ENCODE peak calls at places on chromosomes 4 and X, in seven cellular contexts. F is PC-9, R is mesendoderm, W is H1, I is tibial nerve, M is right cardiac atrium, V is uterus. T is an unnamed sample.

GRCh38 chr4:125594203-125594602 is 279.4 kb downstream of the FAT4 start:
- DNase-seq in I (no peak), F (no peak), W (no peak), M (no peak), R (no peak), V (no peak), T (no peak)

GRCh38 chrX:10011261-10011931 is 44.2 kb downstream of the CLDN34 start:
- DNase-seq in V (no peak), F (no peak), M (no peak), W (no peak), I (no peak), R (peak; percentile 57), T (no peak)

GRCh38 chr4:87007345-87008181 is 72.8 kb downstream of the AFF1 start:
- DNase-seq in W (no peak), F (peak; percentile 22), M (peak; percentile 51), I (peak; percentile 70), R (peak; percentile 76), V (peak; percentile 77), T (peak; percentile 77)

GRCh38 chrX:39576081-39576701 is 521.6 kb downstream of the BCOR start:
- DNase-seq in F (no peak), V (no peak), I (no peak), W (peak; percentile 43), M (peak; percentile 13), R (no peak), T (no peak)

GRCh38 chr4:68180858-68181531 is 51.3 kb upstream of the TMPRSS11F start:
- DNase-seq in W (no peak), M (no peak), I (no peak), F (no peak), R (no peak), V (no peak), T (no peak)

GRCh38 chrX:41127476-41128192 is 42.4 kb downstream of the USP9X start:
- DNase-seq in R (no peak), W (no peak), I (no peak), F (no peak), V (no peak), M (no peak), T (no peak)

GRCh38 chr4:25925486-25926201 is 11.6 kb downstream of the SMIM20 start:
- DNase-seq in R (peak; percentile 67), I (peak; percentile 53), V (no peak), M (peak; percentile 35), W (peak; percentile 64), F (no peak), T (no peak)

GRCh38 chrX:45077748-45078424 is 122.8 kb downstream of the DIPK2B start:
- DNase-seq in V (no peak), R (no peak), W (no peak), F (no peak), M (no peak), I (no peak), T (no peak)

GRCh38 chrX:81259008-81259713 is 57.3 kb downstream of the SH3BGRL start:
- DNase-seq in I (no peak), V (peak; percentile 35), R (peak; percentile 1), F (no peak), M (no peak), W (no peak), T (no peak)

GRCh38 chrX:21655901-21656586 is 2.1 kb downstream of the KLHL34 start:
- DNase-seq in M (peak; percentile 10), I (no peak), V (no peak), W (no peak), F (no peak), R (no peak), T (no peak)

GRCh38 chrX:39645059-39645895 is 452.5 kb downstream of the BCOR start:
- DNase-seq in M (peak; percentile 80), F (no peak), W (no peak), R (peak; percentile 51), I (peak; percentile 46), V (peak; percentile 85), T (no peak)

GRCh38 chrX:18353931-18354368 is 538 bp downstream of the SCML2 start:
- DNase-seq in F (peak; percentile 3), W (peak; percentile 54), M (no peak), V (no peak), I (no peak), R (peak; percentile 52), T (no peak)

GRCh38 chrX:47577901-47578300 is 4.3 kb upstream of the TIMP1 start:
- DNase-seq in I (no peak), W (no peak), V (no peak), M (no peak), F (no peak), R (no peak), T (no peak)

GRCh38 chrX:123736333-123736921 is 3.6 kb upstream of the THOC2 start:
- DNase-seq in W (no peak), R (peak; percentile 36), F (no peak), M (no peak), I (no peak), V (no peak), T (no peak)

GRCh38 chrX:121649414-121649813 is 602.0 kb downstream of the GLUD2 start:
- DNase-seq in W (no peak), V (no peak), I (no peak), F (no peak), M (no peak), R (no peak), T (no peak)

GRCh38 chr4:147550626-147551250 is 66.5 kb upstream of the TMEM184C start:
- DNase-seq in M (no peak), F (no peak), I (no peak), W (no peak), V (no peak), R (no peak), T (no peak)

GRCh38 chrX:119602701-119603255 is 3.4 kb downstream of the NKRF start:
- DNase-seq in V (no peak), W (no peak), F (no peak), M (no peak), R (peak; percentile 1), I (no peak), T (no peak)

GRCh38 chr4:7194251-7195137 is 2.2 kb downstream of the SORCS2 start:
- DNase-seq in V (no peak), I (no peak), W (no peak), M (no peak), R (peak; percentile 29), F (peak; percentile 61), T (peak; percentile 53)

GRCh38 chr4:2861631-2862436 is 18.2 kb downstream of the ADD1 start:
- DNase-seq in F (no peak), R (no peak), I (no peak), M (no peak), V (no peak), W (peak; percentile 39), T (no peak)
- H3K4me1 ChIP-seq in F (peaks cover 15% of the 10 kb centered on the region), R (peaks cover 27% of the 10 kb centered on the region), I (peaks cover 84% of the 10 kb centered on the region), M (peaks cover 25% of the 10 kb centered on the region), V (peaks cover 25% of the 10 kb centered on the region), W (peaks cover 6% of the 10 kb centered on the region), T (no peaks in the 10 kb centered on the region)

DNA sequence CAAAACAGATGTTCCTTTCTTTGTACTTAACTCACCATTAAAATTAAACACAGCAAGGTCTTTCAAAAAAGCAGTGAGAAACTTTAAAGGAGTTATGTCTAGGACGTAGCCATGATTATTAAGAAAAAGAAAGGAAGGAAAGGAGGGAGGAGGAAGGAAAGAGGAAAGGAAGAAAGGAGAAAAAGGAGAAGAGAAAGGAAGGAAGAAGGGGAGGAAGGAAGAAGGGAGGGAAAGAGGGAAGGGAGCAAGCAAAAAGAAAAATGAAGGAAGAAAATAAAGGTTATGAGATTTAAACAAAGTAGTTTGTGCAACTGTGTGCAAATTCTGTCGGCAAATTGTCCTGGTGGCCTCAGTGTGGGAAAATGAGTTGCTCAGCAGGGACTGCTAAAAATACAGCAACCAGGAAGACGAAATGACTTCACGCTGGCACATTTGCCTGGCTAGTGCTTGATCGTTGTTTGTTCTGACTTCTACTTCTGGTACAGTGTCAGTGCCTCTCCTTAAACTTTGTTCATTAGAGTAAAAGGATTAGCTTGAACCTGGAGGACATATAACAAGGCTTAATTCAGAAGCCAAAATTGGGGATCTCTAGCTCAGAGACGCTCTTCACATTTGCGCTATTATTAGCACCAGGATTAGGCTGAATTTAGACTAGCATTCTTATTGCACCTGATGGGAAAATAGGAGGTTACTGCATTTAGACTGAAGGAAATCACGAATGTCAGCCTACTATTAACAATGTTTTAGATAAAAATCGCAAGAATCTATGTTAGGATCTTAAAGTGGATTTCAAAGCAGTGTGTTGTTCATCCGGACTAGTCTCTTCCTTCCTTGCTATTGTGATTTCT is 81.2 kb downstream of the DCK start:
- DNase-seq in F (no peak), W (no peak), V (no peak), R (no peak), M (no peak), I (no peak), T (no peak)
- H3K4me3 ChIP-seq in F (no peak overlapping the region), W (no peak overlapping the region), V (no peak overlapping the region), R (no peak overlapping the region), M (peak overlapping the region; percentile 56), I (no peak overlapping the region), T (no peak overlapping the region)

GRCh38 chrX:155270969-155271368 is 6.7 kb upstream of the RAB39B start:
- DNase-seq in V (no peak), R (no peak), F (no peak), M (no peak), I (no peak), W (no peak), T (no peak)
- H3K4me1 ChIP-seq in V (no peaks in the 10 kb centered on the region), R (no peaks in the 10 kb centered on the region), F (no peaks in the 10 kb centered on the region), M (no peaks in the 10 kb centered on the region), I (no peaks in the 10 kb centered on the region), W (no peaks in the 10 kb centered on the region), T (no peaks in the 10 kb centered on the region)

GRCh38 chr4:184306949-184307348 is 89.3 kb upstream of the ENPP6 start:
- DNase-seq in R (no peak), W (no peak), F (no peak), V (no peak), M (no peak), I (no peak), T (no peak)

GRCh38 chr4:184310881-184311709 is 93.4 kb upstream of the ENPP6 start:
- DNase-seq in F (no peak), M (peak; percentile 37), V (no peak), R (no peak), W (peak; percentile 35), I (peak; percentile 45), T (peak; percentile 57)

GRCh38 chr4:184310171-184310567 is 92.5 kb upstream of the ENPP6 start:
- DNase-seq in F (no peak), W (peak; percentile 52), V (no peak), M (no peak), I (no peak), R (peak; percentile 55), T (peak; percentile 55)

GRCh38 chr4:184312126-184312525 is 94.5 kb upstream of the ENPP6 start:
- DNase-seq in F (no peak), W (peak; percentile 23), M (no peak), V (no peak), I (peak; percentile 0), R (no peak), T (peak; percentile 19)

DNA sequence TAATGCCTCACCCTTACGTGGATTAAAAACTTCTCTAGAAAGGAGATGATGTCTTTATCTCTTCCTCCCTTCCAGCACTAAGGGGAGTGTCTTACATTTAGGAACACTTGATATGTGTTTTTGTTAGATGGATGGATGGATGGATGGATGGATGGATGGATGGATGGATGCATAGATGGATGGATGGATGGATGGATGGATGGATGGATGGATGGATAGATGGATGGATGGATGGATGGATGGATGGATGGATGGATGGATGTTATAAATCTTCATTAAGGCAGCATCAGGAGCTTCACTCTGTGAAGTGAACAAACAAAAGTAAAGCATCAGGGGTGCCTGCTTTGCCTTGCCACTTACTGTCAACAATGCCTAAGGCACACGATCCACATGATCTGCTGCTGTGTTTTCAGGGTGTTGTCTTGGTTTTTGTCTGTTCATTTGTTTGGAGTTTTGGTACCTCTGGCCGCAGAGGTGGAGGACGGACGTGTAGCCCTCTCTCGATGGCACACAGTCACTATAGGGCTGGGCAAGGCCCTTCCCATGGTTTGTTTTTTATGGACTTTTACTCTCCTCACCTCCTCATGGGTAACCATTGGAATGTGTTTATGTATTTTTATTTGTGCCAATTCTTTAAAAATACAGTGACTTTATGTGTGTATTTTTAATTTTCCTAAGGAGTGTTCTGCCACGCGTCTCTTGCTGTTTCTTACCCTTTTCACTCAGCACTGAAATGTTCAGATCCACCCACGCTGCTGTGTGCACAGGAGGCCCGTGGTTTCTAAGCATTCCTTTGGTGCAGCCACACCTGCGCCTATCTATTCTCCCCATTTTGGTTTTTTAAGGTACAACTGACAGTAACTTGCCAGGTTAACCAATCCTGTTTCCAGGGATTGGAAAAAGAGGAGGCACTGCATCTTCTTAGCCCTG is 91.8 kb upstream of the ENPP6 start:
- DNase-seq in R (no peak), V (no peak), I (no peak), W (peak; percentile 14), F (no peak), M (no peak), T (peak; percentile 24)
- H3K4me3 ChIP-seq in R (no peak overlapping the region), V (no peak overlapping the region), I (no peak overlapping the region), W (no peak overlapping the region), F (no peak overlapping the region), M (no peak overlapping the region), T (no peak overlapping the region)

T was measured in right lobe of liver.